ENCODE peak calls at places on chromosomes 4 and X, in six cellular contexts. One of them, this sample, is unnamed.

GRCh38 chr4:6386091-6386490 is 86.3 kb downstream of the PPP2R2C start:
- DNase-seq in HS-5: no peak
- DNase-seq in lower leg skin: no peak
- DNase-seq in stomach: no peak
- DNase-seq in GM12865: no peak
- DNase-seq in colonic mucosa: no peak
- DNase-seq in this sample: no peak

GRCh38 chr4:142549726-142550463 is 296.2 kb downstream of the INPP4B start:
- DNase-seq in lower leg skin: no peak
- DNase-seq in HS-5: peak; percentile 66
- DNase-seq in stomach: no peak
- DNase-seq in colonic mucosa: no peak
- DNase-seq in GM12865: no peak
- DNase-seq in this sample: peak; percentile 78

GRCh38 chr4:171203425-171203824 is 609.8 kb upstream of the GALNTL6 start:
- DNase-seq in GM12865: no peak
- DNase-seq in HS-5: peak; percentile 82
- DNase-seq in colonic mucosa: no peak
- DNase-seq in stomach: no peak
- DNase-seq in lower leg skin: no peak
- DNase-seq in this sample: no peak

GRCh38 chrX:9576059-9576458 is 111.2 kb downstream of the TBL1X start:
- DNase-seq in GM12865: no peak
- DNase-seq in stomach: no peak
- DNase-seq in colonic mucosa: no peak
- DNase-seq in HS-5: no peak
- DNase-seq in lower leg skin: peak; percentile 23
- DNase-seq in this sample: no peak

GRCh38 chr4:47145630-47146029 is 114.3 kb downstream of the GABRB1 start:
- DNase-seq in stomach: no peak
- DNase-seq in GM12865: peak; percentile 89
- DNase-seq in colonic mucosa: no peak
- DNase-seq in HS-5: peak; percentile 52
- DNase-seq in lower leg skin: no peak
- DNase-seq in this sample: no peak

GRCh38 chrX:11386001-11386523 is 92.8 kb downstream of the AMELX start:
- DNase-seq in lower leg skin: no peak
- DNase-seq in stomach: no peak
- DNase-seq in GM12865: peak; percentile 55
- DNase-seq in colonic mucosa: no peak
- DNase-seq in HS-5: peak; percentile 13
- DNase-seq in this sample: no peak

GRCh38 chr4:18630218-18631110 is 608.9 kb upstream of the LCORL start:
- DNase-seq in colonic mucosa: no peak
- DNase-seq in stomach: no peak
- DNase-seq in GM12865: no peak
- DNase-seq in HS-5: no peak
- DNase-seq in lower leg skin: no peak
- DNase-seq in this sample: no peak

GRCh38 chr4:25118096-25118495 is 42.2 kb downstream of the SEPSECS start:
- DNase-seq in lower leg skin: no peak
- DNase-seq in HS-5: no peak
- DNase-seq in colonic mucosa: no peak
- DNase-seq in GM12865: no peak
- DNase-seq in stomach: no peak
- DNase-seq in this sample: no peak

GRCh38 chrX:102651968-102652744 is 873 bp downstream of the GPRASP1 start:
- DNase-seq in GM12865: no peak
- DNase-seq in colonic mucosa: peak; percentile 40
- DNase-seq in HS-5: no peak
- DNase-seq in lower leg skin: no peak
- DNase-seq in stomach: no peak
- DNase-seq in this sample: no peak

GRCh38 chrX:149630681-149631292 is 805 bp downstream of the TMEM185A start:
- DNase-seq in lower leg skin: no peak
- DNase-seq in GM12865: no peak
- DNase-seq in HS-5: peak; percentile 20
- DNase-seq in colonic mucosa: no peak
- DNase-seq in stomach: no peak
- DNase-seq in this sample: peak; percentile 1

GRCh38 chrX:65644621-65645287 is 22.7 kb upstream of the MSN start:
- DNase-seq in GM12865: no peak
- DNase-seq in HS-5: no peak
- DNase-seq in colonic mucosa: peak; percentile 74
- DNase-seq in lower leg skin: peak; percentile 96
- DNase-seq in stomach: peak; percentile 71
- DNase-seq in this sample: peak; percentile 47

GRCh38 chr4:89411539-89411938 is 103.9 kb upstream of the GPRIN3 start:
- DNase-seq in lower leg skin: no peak
- DNase-seq in stomach: no peak
- DNase-seq in GM12865: no peak
- DNase-seq in HS-5: no peak
- DNase-seq in colonic mucosa: no peak
- DNase-seq in this sample: no peak

GRCh38 chrX:17801431-17801830 is 59.7 kb downstream of the RAI2 start:
- DNase-seq in lower leg skin: no peak
- DNase-seq in HS-5: no peak
- DNase-seq in stomach: no peak
- DNase-seq in GM12865: no peak
- DNase-seq in colonic mucosa: no peak
- DNase-seq in this sample: no peak

GRCh38 chr4:77360451-77360850 is 203.4 kb downstream of the CCNG2 start:
- DNase-seq in lower leg skin: no peak
- DNase-seq in stomach: peak; percentile 29
- DNase-seq in colonic mucosa: no peak
- DNase-seq in GM12865: no peak
- DNase-seq in HS-5: no peak
- DNase-seq in this sample: no peak

GRCh38 chr4:175499735-175500352 is 312.2 kb downstream of the GPM6A start:
- DNase-seq in stomach: no peak
- DNase-seq in HS-5: no peak
- DNase-seq in colonic mucosa: no peak
- DNase-seq in GM12865: no peak
- DNase-seq in lower leg skin: no peak
- DNase-seq in this sample: no peak

This sample was measured in LoVo.